ENCODE peak calls at places on chromosome 1, in nine cellular contexts. Z is posterior vena cava; Y is H9; P is Ammon's horn; S is activated CD8-positive, alpha-beta memory T cell treated with anti-CD3 and anti-CD28 coated beads for 4 hours; L is right atrium auricular region; O is activated CD4-positive, CD25-positive, alpha-beta regulatory T cell treated with anti-CD3 and anti-CD28 coated beads, Interleukin-2, amount 50 U/mL, for 72 hours; J is AG09309; I is activated T-cell treated with anti-CD3 and anti-CD28 coated beads, Interleukin-2, amount 50 U/mL, for 72 hours. C is an unnamed sample.

GRCh38 chr1:55774446-55774845 is 559.3 kb upstream of the USP24 start:
- DNase-seq in I (no peak), L (no peak), S (no peak), Y (no peak), O (no peak), Z (no peak), P (no peak), J (no peak), C (no peak)

GRCh38 chr1:109508873-109509175 is 703 bp downstream of the AMIGO1 start:
- DNase-seq in P (no peak), S (no peak), L (no peak), J (no peak), Z (no peak), I (no peak), Y (no peak), O (no peak), C (no peak)

GRCh38 chr1:35442737-35443136 is 114.5 kb downstream of the KIAA0319L start:
- DNase-seq in Z (no peak), J (no peak), I (peak), S (peak), P (peak), O (no peak), L (no peak), Y (no peak), C (no peak)

GRCh38 chr1:180560868-180561600 is 2.3 kb downstream of the OVAAL start:
- DNase-seq in Z (no peak), O (no peak), P (no peak), I (no peak), J (no peak), L (no peak), Y (no peak), S (no peak), C (no peak)

GRCh38 chr1:74343191-74343590 is 108.0 kb downstream of the TNNI3K start:
- DNase-seq in I (no peak), O (no peak), S (no peak), Z (no peak), J (no peak), P (peak), L (no peak), Y (peak), C (no peak)

GRCh38 chr1:243267346-243268283 is 11.8 kb downstream of the SDCCAG8 start:
- DNase-seq in Z (no peak), Y (no peak), J (no peak), I (no peak), P (peak), S (no peak), L (no peak), O (no peak), C (no peak)

GRCh38 chr1:3995141-3995780 is 95.2 kb upstream of the C1orf174 start:
- DNase-seq in O (no peak), I (no peak), P (no peak), Y (no peak), L (no peak), S (no peak), Z (peak), J (no peak), C (no peak)

GRCh38 chr1:201116091-201116490 is 3.9 kb upstream of the CACNA1S start:
- DNase-seq in Y (no peak), Z (no peak), I (no peak), L (no peak), S (no peak), J (no peak), P (no peak), O (no peak), C (no peak)

GRCh38 chr1:15344800-15345710 is 64.6 kb upstream of the EFHD2 start:
- DNase-seq in L (no peak), S (no peak), O (no peak), Y (no peak), Z (no peak), I (no peak), P (no peak), J (no peak), C (no peak)

GRCh38 chr1:230744382-230744781 is 2.8 kb upstream of the CAPN9 start:
- DNase-seq in L (no peak), I (no peak), Y (no peak), Z (no peak), S (no peak), O (no peak), J (peak), P (no peak), C (no peak)

GRCh38 chr1:25647863-25648262 is 31.3 kb downstream of the MAN1C1 start:
- DNase-seq in Z (no peak), O (no peak), L (peak), Y (peak), P (no peak), J (no peak), I (no peak), S (no peak), C (no peak)

C was measured in cerebellum.